ENCODE peak calls at places on chromosomes 11 and 22, in six cellular contexts. K is right lobe of liver, T is T1000, D is skeletal muscle cell, H is NAMALWA, Y is HTR-8/SVneo. U is an unnamed sample.
A peak's percentile ranks its signal among the peaks of the same experiment; 100 is the strongest.

GRCh38 chr22:35883028-35883620 is 145.5 kb downstream of the RBFOX2 start:
- DNase-seq in K (no peak), T (no peak), D (no peak), H (no peak), Y (peak; percentile 21), U (peak; percentile 69)

GRCh38 chr11:108592591-108593213 is 866 bp downstream of the EXPH5 start:
- DNase-seq in K (peak; percentile 61), T (no peak), D (no peak), H (no peak), Y (no peak), U (peak; percentile 23)

GRCh38 chr22:41524283-41524682 is 20.0 kb downstream of the POLR3H start:
- DNase-seq in K (peak; percentile 87), T (no peak), D (no peak), H (no peak), Y (no peak), U (no peak)

GRCh38 chr11:17352925-17353227 is 1.3 kb downstream of the NCR3LG1 start:
- DNase-seq in K (peak; percentile 60), T (no peak), D (no peak), H (no peak), Y (peak; percentile 25), U (peak; percentile 30)

GRCh38 chr11:72326151-72326842 is 82.3 kb upstream of the PHOX2A start:
- DNase-seq in K (no peak), T (no peak), D (no peak), H (no peak), Y (no peak), U (peak; percentile 64)

GRCh38 chr11:100515087-100515486 is 172.0 kb upstream of the ARHGAP42 start:
- DNase-seq in K (no peak), T (peak; percentile 5), D (no peak), H (no peak), Y (peak; percentile 20), U (peak; percentile 81)

GRCh38 chr11:11444027-11444799 is 91.2 kb upstream of the CSNK2A3 start:
- DNase-seq in K (no peak), T (no peak), D (peak; percentile 15), H (no peak), Y (peak; percentile 19), U (peak; percentile 13)

GRCh38 chr22:29199702-29200400 is 5.8 kb upstream of the EMID1 start:
- DNase-seq in K (peak; percentile 37), T (no peak), D (no peak), H (no peak), Y (no peak), U (no peak)

GRCh38 chr11:75631086-75631694 is 37.6 kb downstream of the MAP6 start:
- DNase-seq in K (no peak), T (no peak), D (no peak), H (no peak), Y (no peak), U (no peak)

GRCh38 chr22:28600546-28601143 is 79.0 kb downstream of the TTC28 start:
- DNase-seq in K (no peak), T (no peak), D (no peak), H (peak; percentile 76), Y (peak; percentile 14), U (peak; percentile 57)

GRCh38 chr11:43523632-43524031 is 156.9 kb upstream of the HSD17B12 start:
- DNase-seq in K (no peak), T (no peak), D (no peak), H (no peak), Y (no peak), U (no peak)

GRCh38 chr11:110582728-110583432 is 129.4 kb downstream of the ARHGAP20 start:
- DNase-seq in K (no peak), T (no peak), D (no peak), H (no peak), Y (no peak), U (no peak)

GRCh38 chr11:7671347-7671746 is 2.0 kb downstream of the CYB5R2 start:
- DNase-seq in K (no peak), T (no peak), D (no peak), H (no peak), Y (no peak), U (no peak)

GRCh38 chr11:77299528-77299993 is 1.9 kb downstream of the GDPD4 start:
- DNase-seq in K (no peak), T (no peak), D (no peak), H (no peak), Y (no peak), U (peak; percentile 67)

GRCh38 chr11:68665471-68665870 is 18.9 kb upstream of the GAL start:
- DNase-seq in K (peak; percentile 27), T (no peak), D (no peak), H (no peak), Y (no peak), U (peak; percentile 31)

GRCh38 chr11:797300-798092 is 585 bp downstream of the SLC25A22 start:
- DNase-seq in K (peak; percentile 75), T (peak; percentile 67), D (peak; percentile 79), H (peak; percentile 94), Y (no peak), U (peak; percentile 80)

GRCh38 chr11:134452026-134452848 is 40.2 kb upstream of the B3GAT1 start:
- DNase-seq in K (no peak), T (no peak), D (no peak), H (no peak), Y (no peak), U (no peak)

GRCh38 chr11:70073881-70074371 is 4.2 kb upstream of the ANO1 start:
- DNase-seq in K (no peak), T (no peak), D (no peak), H (no peak), Y (no peak), U (peak; percentile 81)

GRCh38 chr11:3189193-3189843 is 24.2 kb upstream of the OSBPL5 start:
- DNase-seq in K (peak; percentile 35), T (no peak), D (no peak), H (no peak), Y (no peak), U (no peak)

GRCh38 chr11:66277475-66278391 is at the start of gene CNIH2:
- DNase-seq in K (no peak), T (no peak), D (no peak), H (peak; percentile 53), Y (peak; percentile 79), U (peak; percentile 42)

GRCh38 chr22:29139965-29140782 is 65.5 kb upstream of the EMID1 start:
- DNase-seq in K (no peak), T (no peak), D (no peak), H (no peak), Y (no peak), U (no peak)

GRCh38 chr11:127461575-127462344 is 461.2 kb upstream of the KIRREL3 start:
- DNase-seq in K (no peak), T (no peak), D (no peak), H (no peak), Y (no peak), U (no peak)

GRCh38 chr22:49236541-49237075 is 591.1 kb downstream of the BRD1 start:
- DNase-seq in K (no peak), T (no peak), D (no peak), H (no peak), Y (no peak), U (no peak)

GRCh38 chr22:39546889-39547586 is 14.5 kb upstream of the RPS19BP1 start:
- DNase-seq in K (no peak), T (no peak), D (no peak), H (no peak), Y (no peak), U (peak; percentile 46)

GRCh38 chr11:1946812-1947480 is at the start of gene MRPL23:
- DNase-seq in K (no peak), T (no peak), D (no peak), H (no peak), Y (no peak), U (no peak)

GRCh38 chr11:117189191-117189940 is 9.8 kb upstream of the TAGLN start:
- DNase-seq in K (peak; percentile 65), T (no peak), D (no peak), H (peak; percentile 88), Y (no peak), U (no peak)

GRCh38 chr11:66292543-66293332 is 1.0 kb downstream of the TMEM151A start:
- DNase-seq in K (no peak), T (no peak), D (no peak), H (no peak), Y (no peak), U (no peak)

GRCh38 chr11:47061429-47062178 is 115.1 kb downstream of the ARFGAP2 start:
- DNase-seq in K (no peak), T (no peak), D (no peak), H (no peak), Y (no peak), U (no peak)

GRCh38 chr22:37043828-37044538 is 7.6 kb upstream of the KCTD17 start:
- DNase-seq in K (peak; percentile 91), T (no peak), D (no peak), H (peak; percentile 83), Y (no peak), U (peak; percentile 49)

GRCh38 chr11:65491614-65492386 is 7.0 kb upstream of the MALAT1 start:
- DNase-seq in K (peak; percentile 71), T (peak; percentile 55), D (peak; percentile 98), H (peak; percentile 44), Y (no peak), U (peak; percentile 98)

GRCh38 chr22:50323900-50324299 is 2.9 kb downstream of the DENND6B start:
- DNase-seq in K (no peak), T (no peak), D (no peak), H (no peak), Y (no peak), U (no peak)

GRCh38 chr11:35649984-35650383 is 12.6 kb upstream of the TRIM44 start:
- DNase-seq in K (no peak), T (no peak), D (no peak), H (no peak), Y (no peak), U (peak; percentile 79)

U was measured in M059J.